ENCODE peak calls at places on chromosomes 11 and 22, in four cellular contexts. E is WTC11, Q is K562, N is HepG2. Z is an unnamed sample.

GRCh38 chr11:1933416-1934325 is 13.5 kb upstream of the MRPL23 start:
- DNase-seq in E (no peak), Q (no peak), N (no peak), Z (no peak)

GRCh38 chr11:12149672-12150225 is 39.4 kb downstream of the MICAL2 start:
- DNase-seq in E (no peak), Q (peak; percentile 91), N (no peak), Z (no peak)

GRCh38 chr11:70522613-70523311 is 124.4 kb downstream of the CTTN start:
- DNase-seq in E (no peak), Q (no peak), N (no peak), Z (no peak)

GRCh38 chr11:35029979-35030378 is 109.0 kb upstream of the CD44 start:
- DNase-seq in E (no peak), Q (peak; percentile 79), N (no peak), Z (peak; percentile 65)

GRCh38 chr11:66478823-66479740 is 1.2 kb upstream of the DPP3 start:
- DNase-seq in E (peak; percentile 65), Q (peak; percentile 53), N (peak; percentile 24), Z (peak; percentile 44)

GRCh38 chr11:111793863-111794262 is 27.7 kb upstream of the PPP2R1B start:
- DNase-seq in E (no peak), Q (no peak), N (no peak), Z (no peak)

GRCh38 chr11:83007477-83007876 is 64.2 kb downstream of the RAB30 start:
- DNase-seq in E (no peak), Q (no peak), N (no peak), Z (no peak)

GRCh38 chr11:130525307-130525706 is 76.9 kb downstream of the ADAMTS15 start:
- DNase-seq in E (no peak), Q (no peak), N (no peak), Z (no peak)

GRCh38 chr22:36148411-36148810 is 12.1 kb downstream of the APOL3 start:
- DNase-seq in E (no peak), Q (no peak), N (no peak), Z (no peak)

GRCh38 chr22:48044484-48045060 is 1282.1 kb downstream of the TBC1D22A start:
- DNase-seq in E (no peak), Q (no peak), N (no peak), Z (no peak)

GRCh38 chr11:120547871-120548681 is 36.5 kb downstream of the GRIK4 start:
- DNase-seq in E (no peak), Q (no peak), N (peak; percentile 91), Z (peak; percentile 32)

DNA sequence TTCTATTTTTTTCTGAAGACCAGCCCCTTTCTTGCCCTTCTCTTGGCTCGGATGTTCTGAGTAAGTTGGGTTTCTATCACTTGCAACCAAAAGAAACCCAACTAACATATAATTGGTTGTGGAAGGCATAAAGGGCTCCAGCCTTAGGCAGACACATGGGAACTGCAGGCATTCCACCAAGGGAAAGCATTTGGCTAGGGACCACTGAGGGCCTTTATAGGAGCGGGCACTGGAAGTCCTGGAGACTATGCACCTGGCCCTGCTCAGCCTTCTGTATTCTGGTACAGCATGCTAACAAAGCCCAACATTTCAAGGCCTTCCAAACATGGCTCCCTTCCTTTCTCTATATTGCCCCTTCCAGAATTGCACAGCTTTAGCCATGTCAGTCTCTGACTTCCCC is 17.6 kb upstream of the LMO1 start:
- DNase-seq in E (no peak), Q (no peak), N (no peak), Z (no peak)
- TF ChIP-seq HMGXB4 in E (no peak), Q (no peak), N (no peak), Z (no peak)

DNA sequence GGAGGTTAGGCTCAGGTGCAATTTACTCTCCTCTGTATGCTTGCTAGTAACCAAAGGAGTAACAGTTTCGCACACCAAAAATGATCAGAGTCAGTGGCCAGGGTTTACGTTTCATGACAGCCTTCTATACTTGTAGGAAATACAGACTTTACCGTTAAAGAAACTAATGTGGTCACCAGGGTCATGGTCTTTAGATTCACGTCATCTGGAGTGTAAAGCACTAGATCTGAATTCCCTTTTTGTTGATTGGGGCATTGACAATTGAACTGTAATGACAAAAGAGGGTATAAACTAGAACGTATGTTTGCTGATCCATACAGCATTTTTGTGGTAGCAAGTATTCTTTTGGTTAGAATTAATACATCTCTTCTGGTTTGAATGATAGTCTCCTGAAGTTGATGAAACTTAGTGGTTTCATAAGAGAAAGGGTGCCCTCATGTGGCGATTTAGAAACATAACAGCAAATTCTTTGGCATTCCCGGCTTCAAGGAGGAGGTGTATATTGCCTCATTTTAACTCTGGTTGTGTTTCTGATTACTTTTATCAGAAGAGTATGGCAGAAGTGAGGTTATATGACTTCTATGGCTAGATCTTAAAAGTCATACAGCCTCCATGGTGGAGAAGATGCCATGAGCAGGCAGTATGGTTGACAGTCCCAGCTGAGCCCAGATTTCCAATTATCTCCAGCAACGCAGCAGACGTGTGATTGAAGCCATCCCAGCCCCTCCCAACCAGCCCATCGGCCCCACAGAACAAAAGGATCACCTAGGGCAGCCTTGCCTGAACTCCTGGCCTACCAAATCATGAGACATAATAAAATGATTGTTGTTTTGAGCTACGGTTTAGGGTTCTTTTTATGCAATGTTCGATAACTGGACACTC is 35.1 kb downstream of the MMP7 start:
- DNase-seq in E (peak; percentile 44), Q (peak; percentile 86), N (peak; percentile 86), Z (peak; percentile 41)
- TF ChIP-seq HMGXB4 in E (no peak), Q (no peak), N (peak; percentile 66), Z (no peak)

DNA sequence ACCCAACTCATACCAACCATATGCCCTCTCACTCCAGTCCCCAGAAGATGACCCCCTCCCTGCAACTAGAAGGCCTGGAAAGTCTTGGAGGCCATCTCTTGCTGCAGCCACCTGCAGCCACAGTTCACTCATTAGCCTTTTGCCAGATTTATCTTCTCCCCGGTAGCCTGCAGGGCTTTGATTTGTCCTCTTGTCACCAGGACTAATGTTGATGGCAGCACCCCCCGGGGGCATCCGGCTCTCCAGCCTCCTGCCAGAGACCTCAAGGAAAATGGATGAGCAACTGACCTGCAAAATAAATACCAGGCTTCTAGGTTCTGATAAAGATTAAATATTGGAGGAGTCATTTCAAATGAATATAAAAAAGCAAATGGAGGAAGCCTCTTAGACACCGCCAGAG is 363.0 kb downstream of the CADM1 start:
- DNase-seq in E (no peak), Q (no peak), N (no peak), Z (no peak)
- TF ChIP-seq HMGXB4 in E (no peak), Q (no peak), N (no peak), Z (no peak)

GRCh38 chr22:24145446-24146189 is 35.7 kb upstream of the SUSD2 start:
- DNase-seq in E (no peak), Q (peak; percentile 8), N (no peak), Z (no peak)
- TF ChIP-seq HMGXB4 in E (no peak), Q (no peak), N (no peak), Z (no peak)